ENCODE peak calls at places on chromosome 17, in six cellular contexts. X is kidney epithelial cell, M is prostate gland, F is Peyer's patch, Q is left lung, L is mucosa of descending colon. C is an unnamed sample.

GRCh38 chr17:51260237-51260959 is at the start of gene UTP18:
- DNase-seq in F (peak), Q (peak), X (peak), L (peak), M (peak), C (peak)

GRCh38 chr17:752620-753219 is 656 bp upstream of the GEMIN4 start:
- DNase-seq in Q (peak), X (no peak), L (peak), F (peak), M (peak), C (no peak)

GRCh38 chr17:75325827-75326586 is 36.8 kb upstream of the SLC25A19 start:
- DNase-seq in X (no peak), M (no peak), L (no peak), Q (no peak), F (no peak), C (no peak)

GRCh38 chr17:75773808-75774470 is 8.9 kb upstream of the GALK1 start:
- DNase-seq in L (no peak), M (no peak), Q (no peak), X (no peak), F (no peak), C (no peak)

GRCh38 chr17:82767041-82767754 is 15.3 kb downstream of the TBCD start:
- DNase-seq in Q (no peak), F (peak), X (no peak), M (peak), L (peak), C (no peak)

GRCh38 chr17:82214012-82214628 is 1.5 kb upstream of the CCDC57 start:
- DNase-seq in X (no peak), Q (no peak), L (no peak), M (no peak), F (no peak), C (no peak)

GRCh38 chr17:82228278-82228841 is 482 bp upstream of the SLC16A3 start:
- DNase-seq in F (peak), M (no peak), L (peak), Q (peak), X (no peak), C (no peak)

GRCh38 chr17:80948961-80949450 is 42.6 kb upstream of the CHMP6 start:
- DNase-seq in M (no peak), L (peak), X (no peak), Q (peak), F (no peak), C (no peak)

GRCh38 chr17:28008526-28008925 is 34.0 kb upstream of the NLK start:
- DNase-seq in F (no peak), M (peak), Q (peak), X (peak), L (peak), C (no peak)

GRCh38 chr17:68539536-68540469 is 27.6 kb downstream of the PRKAR1A start:
- DNase-seq in Q (peak), M (no peak), L (no peak), X (no peak), F (no peak), C (no peak)

GRCh38 chr17:50130778-50131317 is 888 bp upstream of the SAMD14 start:
- DNase-seq in M (no peak), F (no peak), X (no peak), Q (no peak), L (no peak), C (no peak)

GRCh38 chr17:67105213-67105612 is 60.9 kb downstream of the CACNG1 start:
- DNase-seq in X (no peak), F (no peak), Q (no peak), L (no peak), M (no peak), C (peak)

GRCh38 chr17:28725660-28726395 is at the start of gene TLCD1:
- DNase-seq in F (peak), X (no peak), M (peak), L (peak), Q (peak), C (no peak)

GRCh38 chr17:29581583-29582253 is 7.7 kb downstream of the GIT1 start:
- DNase-seq in Q (no peak), L (peak), M (peak), F (no peak), X (no peak), C (no peak)

GRCh38 chr17:44565866-44566443 is 8.7 kb downstream of the FZD2 start:
- DNase-seq in M (no peak), X (no peak), Q (no peak), F (no peak), L (no peak), C (no peak)
- TF ChIP-seq CTCF in M (no peak), X (peak), Q (no peak), F (no peak), L (no peak), C (peak)

GRCh38 chr17:65707780-65708179 is 146.3 kb upstream of the AXIN2 start:
- DNase-seq in L (no peak), Q (no peak), F (no peak), X (no peak), M (no peak), C (no peak)

GRCh38 chr17:65712383-65713267 is 151.2 kb upstream of the AXIN2 start:
- DNase-seq in X (no peak), F (no peak), M (no peak), L (no peak), Q (no peak), C (no peak)

GRCh38 chr17:65711671-65712276 is 150.3 kb upstream of the AXIN2 start:
- DNase-seq in Q (no peak), X (no peak), F (no peak), L (no peak), M (no peak), C (no peak)
- H3K4me3 ChIP-seq in Q (no peak), X (no peak), F (peak), L (no peak), M (no peak), C (no peak)

GRCh38 chr17:62653002-62653830 is 25.7 kb downstream of the MRC2 start:
- DNase-seq in L (peak), Q (peak), F (peak), X (no peak), M (no peak), C (no peak)
- TF ChIP-seq CTCF in L (no peak), Q (no peak), F (no peak), X (no peak), M (no peak), C (no peak)

DNA sequence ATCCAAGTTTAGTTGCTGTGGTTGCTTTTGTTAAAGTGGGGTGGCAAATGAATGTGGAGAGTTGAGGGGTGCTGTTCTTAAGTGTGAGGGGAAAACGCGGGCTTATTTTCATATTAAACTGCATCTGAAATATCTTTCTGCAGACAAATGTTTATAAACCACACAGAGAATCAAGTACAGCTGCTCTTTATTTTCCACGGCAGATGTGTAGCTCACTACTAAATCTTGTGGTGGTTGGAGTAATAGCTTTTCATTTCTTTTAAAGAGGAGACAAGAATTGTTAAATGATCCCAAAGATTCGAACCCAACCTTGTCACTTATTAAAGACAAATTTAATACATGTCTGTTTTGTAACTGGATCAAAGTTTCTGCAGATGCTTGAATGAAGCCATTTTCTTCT is 2.1 kb downstream of the CLTC start:
- DNase-seq in L (no peak), F (no peak), Q (no peak), M (no peak), X (no peak), C (no peak)
- H3K4me3 ChIP-seq in L (no peak), F (peak), Q (peak), M (peak), X (peak), C (peak)

GRCh38 chr17:58595194-58595792 is 80.9 kb upstream of the MTMR4 start:
- DNase-seq in M (no peak), Q (no peak), F (no peak), L (no peak), X (no peak), C (no peak)
- TF ChIP-seq CTCF in M (no peak), Q (no peak), F (no peak), L (no peak), X (no peak), C (no peak)

C was measured in AG09309.